ENCODE peak calls at places on chromosomes 2 and 18, in four cellular contexts. W is H1, S is IMR-90, G is H9. Z is an unnamed sample.

GRCh38 chr18:32373995-32374394 is 96.7 kb downstream of the GAREM1 start:
- DNase-seq in G (no peak), S (peak), W (no peak), Z (no peak)

GRCh38 chr18:48963555-48964480 is 13.1 kb upstream of the SMAD7 start:
- DNase-seq in G (no peak), W (no peak), S (no peak), Z (no peak)

GRCh38 chr2:215736653-215737290 is 276.6 kb downstream of the MREG start:
- DNase-seq in S (peak), G (peak), W (no peak), Z (peak)

GRCh38 chr2:27804146-27804545 is 32.6 kb downstream of the MRPL33 start:
- DNase-seq in S (peak), W (no peak), G (no peak), Z (no peak)

GRCh38 chr18:8359076-8359475 is 250.2 kb upstream of the RAB12 start:
- DNase-seq in S (no peak), W (no peak), G (peak), Z (no peak)

GRCh38 chr2:212912445-212913103 is 238.8 kb downstream of the IKZF2 start:
- DNase-seq in G (no peak), W (no peak), S (peak), Z (no peak)

GRCh38 chr2:215937190-215937589 is 76.2 kb downstream of the MREG start:
- DNase-seq in G (no peak), W (no peak), S (no peak), Z (no peak)

GRCh38 chr18:47986724-47987455 is 56.4 kb upstream of the SMAD2 start:
- DNase-seq in W (no peak), S (no peak), G (no peak), Z (no peak)

GRCh38 chr2:160963957-160964356 is 196.3 kb upstream of the TANK start:
- DNase-seq in S (peak), G (no peak), W (no peak), Z (no peak)

GRCh38 chr2:28608061-28608828 is 112.4 kb downstream of the PLB1 start:
- DNase-seq in S (no peak), W (no peak), G (no peak), Z (no peak)

GRCh38 chr2:204901591-204901990 is 356.3 kb downstream of the PARD3B start:
- DNase-seq in G (no peak), W (no peak), S (no peak), Z (no peak)

GRCh38 chr18:50289103-50289433 is 1.6 kb upstream of the CXXC1 start:
- DNase-seq in S (no peak), W (no peak), G (no peak), Z (no peak)

GRCh38 chr18:13488281-13488929 is 238.0 kb downstream of the FAM210A start:
- DNase-seq in S (no peak), W (no peak), G (no peak), Z (peak)

GRCh38 chr18:2036136-2036535 is 535.2 kb downstream of the METTL4 start:
- DNase-seq in W (no peak), G (no peak), S (no peak), Z (no peak)

GRCh38 chr2:161045726-161046125 is 114.5 kb upstream of the TANK start:
- DNase-seq in G (no peak), W (no peak), S (peak), Z (no peak)

GRCh38 chr2:205511666-205512065 is 170.6 kb upstream of the NRP2 start:
- DNase-seq in W (no peak), S (no peak), G (no peak), Z (no peak)

GRCh38 chr18:34659579-34660517 is 50.2 kb upstream of the DTNA start:
- DNase-seq in S (peak), W (no peak), G (peak), Z (peak)

GRCh38 chr2:14492920-14493503 is 139.5 kb upstream of the LRATD1 start:
- DNase-seq in G (no peak), W (no peak), S (peak), Z (peak)

GRCh38 chr2:64905338-64906024 is 83.7 kb upstream of the SLC1A4 start:
- DNase-seq in G (no peak), W (no peak), S (no peak), Z (no peak)

GRCh38 chr18:74831571-74832250 is 234.0 kb downstream of the ZNF407 start:
- DNase-seq in S (peak), G (no peak), W (no peak), Z (no peak)

GRCh38 chr18:74190086-74190485 is 41.8 kb downstream of the TIMM21 start:
- DNase-seq in S (peak), G (no peak), W (no peak), Z (no peak)

GRCh38 chr2:69483024-69483423 is 45.8 kb upstream of the NFU1 start:
- DNase-seq in G (no peak), W (no peak), S (no peak), Z (no peak)

GRCh38 chr2:68714866-68715265 is 19.7 kb upstream of the ARHGAP25 start:
- DNase-seq in W (no peak), S (no peak), G (no peak), Z (no peak)

GRCh38 chr2:218009191-218010114 is 6.7 kb upstream of the TNS1 start:
- DNase-seq in G (no peak), W (no peak), S (no peak), Z (no peak)

GRCh38 chr2:172478353-172478752 is 51.0 kb downstream of the ITGA6 start:
- DNase-seq in G (no peak), S (no peak), W (no peak), Z (peak)

GRCh38 chr18:59139291-59139614 is 431 bp upstream of the SEC11C start:
- DNase-seq in S (peak), G (peak), W (no peak), Z (peak)

GRCh38 chr2:152925540-152926448 is 207.4 kb downstream of the ARL6IP6 start:
- DNase-seq in G (peak), S (no peak), W (peak), Z (peak)

GRCh38 chr2:226153553-226153952 is 646.1 kb downstream of the IRS1 start:
- DNase-seq in S (no peak), G (no peak), W (no peak), Z (no peak)

GRCh38 chr2:12613137-12613912 is 103.4 kb upstream of the TRIB2 start:
- DNase-seq in W (no peak), G (no peak), S (no peak), Z (no peak)

GRCh38 chr2:7913956-7914355 is 767.9 kb upstream of the ID2 start:
- DNase-seq in S (no peak), G (no peak), W (no peak), Z (no peak)

GRCh38 chr2:9699139-9699823 is 68.5 kb upstream of the YWHAQ start:
- DNase-seq in W (no peak), G (no peak), S (peak), Z (peak)

GRCh38 chr2:238160206-238161129 is 1.7 kb downstream of the ERFE start:
- DNase-seq in G (peak), W (peak), S (peak), Z (peak)

GRCh38 chr18:31225668-31226067 is 63.0 kb upstream of the DSC1 start:
- DNase-seq in W (no peak), S (peak), G (peak), Z (peak)

DNA sequence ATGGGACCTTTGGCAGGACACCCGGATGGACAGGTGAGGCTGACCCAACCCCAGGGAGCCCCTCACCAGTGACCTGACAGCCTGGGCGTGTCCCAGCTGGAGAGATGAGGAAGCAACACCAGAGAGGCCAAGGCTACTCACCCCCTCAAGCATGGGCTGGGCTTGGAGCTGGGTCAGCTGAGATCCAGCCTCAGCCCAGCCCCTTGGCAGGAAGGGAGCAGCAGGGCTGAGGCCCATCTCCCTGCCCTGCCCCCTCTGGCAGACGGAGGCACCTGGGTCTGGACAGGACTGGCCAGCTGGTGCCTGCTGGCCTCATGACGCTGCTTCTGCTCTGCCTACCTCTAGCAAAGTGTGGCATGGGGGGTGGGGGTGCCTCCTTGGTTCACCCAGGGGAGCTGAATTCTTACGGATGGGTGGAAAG is 37.8 kb downstream of the HS6ST1 start:
- DNase-seq in W (no peak), S (no peak), G (no peak), Z (no peak)
- H3K23ac ChIP-seq in W (no peak), S (no peak), G (no peak), Z (no peak)

DNA sequence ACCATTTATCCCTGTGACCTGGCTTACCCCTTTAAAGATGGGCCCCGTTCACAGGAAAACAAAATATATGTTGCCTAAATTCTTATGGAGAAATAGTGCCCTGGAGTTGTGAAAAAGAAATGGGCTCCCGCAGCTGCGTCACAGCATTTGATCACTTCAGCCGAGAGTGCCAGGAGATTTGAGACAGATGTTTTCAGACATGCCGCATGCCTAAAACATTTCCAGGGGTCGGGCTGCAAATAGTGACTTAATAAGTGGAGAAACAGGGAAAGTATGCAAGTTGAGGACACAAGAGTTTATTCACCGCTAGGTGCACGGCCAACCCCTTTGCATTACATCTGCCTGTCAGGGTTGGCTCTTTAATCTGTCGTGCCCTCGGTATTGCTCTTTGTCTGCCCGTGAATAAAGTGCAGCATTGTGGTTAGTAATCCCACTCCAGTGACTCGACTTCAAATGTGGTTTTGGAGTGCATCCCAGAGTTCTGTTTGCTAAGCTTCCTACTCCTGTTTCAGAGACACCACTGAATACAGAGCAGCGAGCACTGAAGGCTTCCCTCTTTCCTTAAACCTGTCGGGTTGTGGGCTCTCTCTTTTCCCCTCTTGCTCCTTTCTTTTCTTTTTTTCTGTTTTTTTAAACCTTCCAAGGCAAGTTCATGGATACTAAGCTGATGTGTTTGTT is 187.5 kb downstream of the LTBP1 start:
- DNase-seq in G (no peak), S (peak), W (no peak), Z (no peak)
- H4K5ac ChIP-seq in G (no peak), S (peak), W (no peak), Z (no peak)

DNA sequence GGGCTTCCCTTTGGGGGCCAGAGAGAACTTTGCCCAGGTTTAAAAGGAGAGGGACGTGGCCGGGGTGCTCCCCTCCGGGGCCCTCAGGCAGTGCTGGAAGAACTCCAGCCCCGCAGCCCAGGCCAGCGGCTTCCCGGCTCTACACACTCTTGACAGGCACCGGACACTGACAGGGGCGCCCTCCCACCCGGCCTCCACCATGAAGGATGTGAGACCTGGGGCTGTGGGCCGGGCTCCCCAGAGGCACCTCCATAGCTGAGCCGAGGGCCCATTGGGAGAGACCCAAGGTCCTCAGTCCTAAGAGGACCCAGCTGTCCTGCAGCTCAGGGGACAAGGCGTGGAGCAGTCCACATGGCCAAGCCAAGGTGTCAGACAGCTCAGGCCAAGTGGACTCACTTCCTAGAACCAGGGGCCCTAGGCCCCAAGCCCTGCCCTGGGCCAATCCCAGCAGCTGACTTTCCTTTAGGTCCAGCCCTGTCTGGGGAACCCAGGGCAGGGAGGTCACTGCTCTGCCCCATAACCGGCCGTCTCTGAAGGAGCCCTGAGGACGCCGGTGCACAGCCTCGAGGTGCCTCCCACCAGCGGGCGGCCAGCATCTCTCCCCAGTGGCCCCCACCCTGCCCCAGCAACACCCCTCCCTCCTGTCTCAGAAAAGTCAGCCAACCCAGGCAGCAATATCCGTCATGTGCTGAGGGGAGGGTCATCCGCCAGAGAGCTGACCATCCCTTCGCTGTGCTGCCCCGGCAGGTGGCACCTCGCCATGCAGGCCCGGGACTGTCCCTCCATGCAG is 51.8 kb downstream of the BIN1 start:
- DNase-seq in G (no peak), W (no peak), S (no peak), Z (no peak)
- H2BK5ac ChIP-seq in G (no peak), W (no peak), S (no peak), Z (no peak)

GRCh38 chr2:39629646-39630045 is 36.1 kb upstream of the TMEM178A start:
- DNase-seq in W (no peak), G (no peak), S (peak), Z (no peak)
- H3K23ac ChIP-seq in W (no peak), G (no peak), S (no peak), Z (no peak)

GRCh38 chr2:129880971-129881370 is 98.5 kb upstream of the RAB6C start:
- DNase-seq in S (no peak), G (no peak), W (no peak), Z (no peak)
- H4K5ac ChIP-seq in S (no peak), G (no peak), W (no peak), Z (no peak)

GRCh38 chr18:63070750-63071502 is 248.6 kb downstream of the BCL2 start:
- DNase-seq in G (no peak), W (no peak), S (no peak), Z (no peak)

GRCh38 chr18:63071566-63072175 is 247.9 kb downstream of the BCL2 start:
- DNase-seq in W (no peak), S (no peak), G (no peak), Z (no peak)

GRCh38 chr18:63073481-63073880 is 246.1 kb downstream of the BCL2 start:
- DNase-seq in S (no peak), G (no peak), W (no peak), Z (no peak)

GRCh38 chr18:63078471-63078870 is 241.1 kb downstream of the BCL2 start:
- DNase-seq in W (no peak), G (no peak), S (no peak), Z (no peak)

DNA sequence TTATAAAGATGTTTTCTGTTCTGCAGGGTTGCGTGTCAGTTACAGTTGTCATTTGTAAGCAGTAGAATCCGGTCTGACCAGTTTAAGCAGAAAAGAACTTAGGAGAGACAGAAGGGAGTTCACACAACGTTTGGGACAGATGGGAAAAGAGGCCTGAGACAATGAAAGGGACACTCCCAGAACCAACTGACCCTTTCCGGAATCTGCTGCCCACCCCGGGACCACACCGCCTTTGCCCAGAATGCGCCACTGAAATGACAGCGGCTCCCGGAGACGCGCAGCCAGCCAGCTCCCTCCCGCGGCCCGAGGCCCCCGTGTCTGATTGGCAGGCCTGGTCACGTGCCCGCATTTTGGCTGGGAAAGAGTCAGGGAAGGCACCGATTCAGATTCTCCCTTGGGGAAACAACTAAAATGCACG is 244.6 kb downstream of the BCL2 start:
- DNase-seq in W (peak), S (peak), G (peak), Z (peak)
- H2BK5ac ChIP-seq in W (no peak), S (no peak), G (no peak), Z (no peak)